ENCODE peak calls at places on chromosome 3, in six cellular contexts. S is GM23338, I is GM23248, F is neural progenitor cell, O is PC-3, K is SK-N-SH. X is an unnamed sample. For H3F3A, the result is how much of the 10 kb centered on the place peaks cover.

GRCh38 chr3:14410501-14411165 is 8.2 kb downstream of the SLC6A6 start:
- DNase-seq in S (no peak), I (peak), F (no peak), O (peak), K (no peak), X (no peak)

GRCh38 chr3:156865732-156866131 is 39.6 kb downstream of the LEKR1 start:
- DNase-seq in S (no peak), I (peak), F (no peak), O (peak), K (no peak), X (no peak)

GRCh38 chr3:147930417-147930816 is 521.3 kb downstream of the ZIC1 start:
- DNase-seq in S (no peak), I (peak), F (peak), O (peak), K (no peak), X (no peak)

GRCh38 chr3:105473521-105474223 is 107.0 kb downstream of the ALCAM start:
- DNase-seq in S (no peak), I (peak), F (peak), O (peak), K (no peak), X (no peak)

GRCh38 chr3:42078686-42079085 is 12.5 kb upstream of the TRAK1 start:
- DNase-seq in S (peak), I (peak), F (no peak), O (no peak), K (no peak), X (no peak)

GRCh38 chr3:50246517-50246954 is 10.5 kb downstream of the GNAI2 start:
- DNase-seq in S (peak), I (peak), F (peak), O (peak), K (peak), X (peak)

GRCh38 chr3:59749291-59749690 is 699.5 kb upstream of the CFAP20DC start:
- DNase-seq in S (no peak), I (no peak), F (no peak), O (no peak), K (no peak), X (no peak)

GRCh38 chr3:50383750-50384149 is 24.4 kb upstream of the TMEM115 start:
- DNase-seq in S (no peak), I (no peak), F (no peak), O (no peak), K (no peak), X (no peak)

GRCh38 chr3:129343643-129344360 is 65.1 kb downstream of the HMCES start:
- DNase-seq in S (peak), I (peak), F (peak), O (no peak), K (no peak), X (peak)

GRCh38 chr3:8324727-8325126 is 176.9 kb upstream of the LMCD1 start:
- DNase-seq in S (peak), I (peak), F (peak), O (peak), K (peak), X (peak)

GRCh38 chr3:59108091-59108815 is 58.4 kb upstream of the CFAP20DC start:
- DNase-seq in S (no peak), I (peak), F (no peak), O (peak), K (no peak), X (no peak)

GRCh38 chr3:148741219-148741618 is 43.5 kb downstream of the AGTR1 start:
- DNase-seq in S (no peak), I (no peak), F (no peak), O (no peak), K (no peak), X (no peak)

GRCh38 chr3:66394261-66395249 is 106.3 kb downstream of the LRIG1 start:
- DNase-seq in S (no peak), I (peak), F (no peak), O (no peak), K (no peak), X (no peak)

GRCh38 chr3:172317984-172318383 is 130.3 kb downstream of the GHSR start:
- DNase-seq in S (no peak), I (peak), F (no peak), O (peak), K (peak), X (no peak)

GRCh38 chr3:42256135-42256819 is 9.7 kb downstream of the CCK start:
- DNase-seq in S (no peak), I (peak), F (no peak), O (peak), K (no peak), X (no peak)

GRCh38 chr3:195537995-195538394 is 5.1 kb downstream of the PPP1R2 start:
- DNase-seq in S (no peak), I (no peak), F (no peak), O (no peak), K (no peak), X (peak)

GRCh38 chr3:8499181-8499611 is 2.4 kb upstream of the LMCD1 start:
- DNase-seq in S (peak), I (no peak), F (peak), O (peak), K (no peak), X (no peak)

GRCh38 chr3:118055381-118055780 is 979.3 kb downstream of the IGSF11 start:
- DNase-seq in S (no peak), I (no peak), F (no peak), O (no peak), K (no peak), X (no peak)

GRCh38 chr3:64443553-64444331 is 218.5 kb upstream of the PRICKLE2 start:
- DNase-seq in S (no peak), I (peak), F (no peak), O (no peak), K (peak), X (no peak)
- H2AFZ ChIP-seq in S (peak), I (no peak), F (no peak), O (no peak), K (peak), X (no peak)

DNA sequence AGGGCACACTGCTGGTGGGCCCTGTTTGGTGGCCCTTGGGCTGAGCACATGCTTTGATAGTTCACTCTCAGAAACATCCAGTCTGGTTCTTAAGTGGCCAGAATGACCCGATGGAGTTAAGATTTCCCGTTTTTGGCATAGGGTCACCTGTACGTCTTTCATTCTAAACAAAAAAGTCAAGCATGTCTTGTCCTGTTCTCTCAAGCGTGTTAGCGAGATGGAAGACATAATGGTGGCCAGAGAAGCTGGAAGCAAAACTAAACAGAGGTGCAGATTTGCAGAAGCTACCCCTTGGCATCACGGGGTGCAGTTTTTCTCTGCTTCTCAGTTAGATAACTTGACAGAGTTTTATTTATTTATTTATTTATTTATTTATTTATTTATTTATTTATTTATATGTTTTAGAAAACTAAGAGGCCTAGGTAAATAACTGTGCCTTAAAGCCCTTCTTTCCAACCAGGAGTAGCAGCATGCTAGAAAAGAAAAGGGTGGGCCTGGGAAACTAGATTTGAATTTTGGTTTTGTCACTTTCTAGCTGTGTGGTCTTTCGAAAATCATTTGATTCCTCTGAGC is 63.0 kb downstream of the ST6GAL1 start:
- DNase-seq in S (no peak), I (no peak), F (no peak), O (no peak), K (no peak), X (no peak)
- H3F3A ChIP-seq in S (under half), I (under half), F (under half), O (under half), K (under half), X (half or more)

GRCh38 chr3:127152676-127153505 is 40.0 kb upstream of the PRR23E start:
- DNase-seq in S (no peak), I (no peak), F (no peak), O (no peak), K (no peak), X (no peak)

GRCh38 chr3:127151992-127152391 is 40.9 kb upstream of the PRR23E start:
- DNase-seq in S (no peak), I (peak), F (no peak), O (no peak), K (no peak), X (no peak)

GRCh38 chr3:127153506-127153815 is 39.5 kb upstream of the PRR23E start:
- DNase-seq in S (no peak), I (no peak), F (no peak), O (no peak), K (no peak), X (no peak)

GRCh38 chr3:127149621-127150310 is 43.2 kb upstream of the PRR23E start:
- DNase-seq in S (no peak), I (no peak), F (no peak), O (no peak), K (no peak), X (no peak)

GRCh38 chr3:127150915-127151564 is 41.9 kb upstream of the PRR23E start:
- DNase-seq in S (no peak), I (no peak), F (no peak), O (no peak), K (no peak), X (no peak)
- TF ChIP-seq EZH2phosphoT487 in S (no peak), I (no peak), F (no peak), O (no peak), K (no peak), X (no peak)

DNA sequence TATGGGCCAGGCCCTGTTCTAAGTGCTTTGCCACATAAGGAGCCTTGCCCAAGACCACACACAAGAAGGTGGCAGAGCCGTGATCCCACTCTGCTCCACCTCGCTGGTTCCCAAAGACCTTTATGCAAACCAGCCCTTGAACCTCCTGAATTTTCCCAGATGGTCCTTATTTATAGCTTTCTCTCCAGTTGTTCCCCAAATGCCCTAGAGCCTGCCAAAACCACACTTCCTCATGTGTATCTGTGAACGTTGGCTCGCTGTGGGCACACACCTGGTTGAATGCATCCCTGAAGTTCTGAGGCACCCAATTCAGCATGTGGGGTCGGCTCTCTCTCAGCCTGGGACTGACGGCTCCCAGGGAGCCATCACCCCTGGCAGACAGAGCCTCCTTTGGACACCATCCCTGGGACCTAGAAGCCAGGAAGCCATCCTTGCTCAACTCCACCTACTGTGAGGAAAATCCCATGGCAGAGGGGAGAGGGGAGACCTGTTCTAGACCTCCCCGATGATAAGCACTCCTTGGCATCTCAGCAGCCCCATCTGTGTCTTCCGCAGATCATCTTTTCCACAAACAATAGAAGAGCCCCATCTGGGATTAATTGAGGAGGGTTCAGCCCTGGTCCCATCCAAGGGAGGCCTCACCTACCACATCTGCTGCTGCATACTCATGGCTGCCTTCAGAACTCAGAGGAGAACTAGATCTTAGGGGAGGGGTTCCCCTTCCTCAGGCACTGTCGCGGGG is 42.3 kb upstream of the LIMD1 start:
- DNase-seq in S (no peak), I (peak), F (no peak), O (no peak), K (no peak), X (no peak)
- H2AFZ ChIP-seq in S (no peak), I (no peak), F (no peak), O (no peak), K (no peak), X (peak)

GRCh38 chr3:190139365-190139764 is 18.7 kb upstream of the P3H2 start:
- DNase-seq in S (no peak), I (no peak), F (no peak), O (no peak), K (no peak), X (no peak)

GRCh38 chr3:190142041-190142440 is 21.3 kb upstream of the P3H2 start:
- DNase-seq in S (no peak), I (no peak), F (no peak), O (no peak), K (no peak), X (no peak)
- H3F3A ChIP-seq in S (under half), I (under half), F (under half), O (under half), K (under half), X (under half)

DNA sequence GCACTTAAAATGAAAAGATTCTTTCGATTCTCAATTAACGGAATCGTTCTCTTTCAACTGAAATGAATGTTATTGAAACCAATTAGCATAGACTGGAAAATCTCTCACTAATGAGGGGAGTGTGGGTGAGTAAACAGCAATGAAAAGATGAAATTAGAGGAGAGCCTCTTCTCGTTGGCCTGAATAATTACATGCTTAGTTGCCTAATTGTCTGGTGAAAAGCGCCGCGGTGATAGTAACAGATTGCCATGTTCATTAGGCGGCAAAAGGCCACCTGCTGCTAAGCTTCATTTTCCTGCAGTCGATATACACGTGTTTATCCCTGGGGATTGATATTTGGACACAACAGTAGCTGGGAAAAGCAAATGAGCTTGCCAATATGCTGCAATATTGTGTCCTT is 185.4 kb downstream of the SHOX2 start:
- DNase-seq in S (no peak), I (no peak), F (peak), O (no peak), K (no peak), X (no peak)
- TF ChIP-seq EZH2phosphoT487 in S (no peak), I (no peak), F (peak), O (no peak), K (no peak), X (no peak)

DNA sequence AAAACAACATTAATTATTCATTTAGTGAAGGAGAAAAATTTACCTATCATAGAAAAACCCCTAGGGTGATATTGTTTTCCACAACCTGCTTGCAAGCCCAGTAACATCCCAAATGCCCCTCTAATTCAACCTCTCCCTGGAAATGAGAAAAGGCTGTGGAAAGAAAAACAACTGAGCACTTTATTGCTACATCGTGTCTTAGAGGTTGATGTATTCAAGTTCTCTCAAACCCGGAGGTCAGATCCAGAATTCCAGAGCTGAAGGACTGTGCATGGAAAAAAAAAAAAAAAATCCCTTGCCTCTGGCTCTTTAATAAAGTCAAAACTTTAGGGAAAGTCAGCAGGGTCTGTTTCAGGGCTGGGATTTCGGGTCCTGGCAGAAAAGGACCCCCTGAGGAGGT is 207.3 kb upstream of the ADAMTS9 start:
- DNase-seq in S (no peak), I (no peak), F (no peak), O (no peak), K (no peak), X (no peak)
- H2AFZ ChIP-seq in S (no peak), I (no peak), F (no peak), O (no peak), K (no peak), X (no peak)

DNA sequence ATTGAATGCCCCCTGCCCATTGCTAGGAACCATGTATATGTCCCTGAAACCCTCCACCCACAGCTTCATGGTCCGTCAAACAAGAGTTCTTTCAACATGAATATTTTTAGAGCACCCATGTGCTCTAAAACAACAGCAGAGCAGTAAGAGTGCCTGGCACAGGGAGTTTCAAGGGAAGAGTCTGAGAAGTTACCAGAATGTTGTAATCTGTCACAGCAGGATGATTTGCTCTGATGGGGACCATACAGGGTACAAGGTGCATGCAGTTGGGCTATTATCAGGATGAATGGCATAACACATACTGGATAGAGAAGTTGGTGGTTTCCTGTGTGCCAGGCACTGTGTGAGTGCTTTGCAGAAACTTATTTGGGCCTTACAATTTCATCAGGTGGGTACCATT is 27.8 kb upstream of the FLNB start:
- DNase-seq in S (no peak), I (no peak), F (no peak), O (no peak), K (no peak), X (no peak)
- H3F3A ChIP-seq in S (under half), I (under half), F (under half), O (under half), K (under half), X (under half)

DNA sequence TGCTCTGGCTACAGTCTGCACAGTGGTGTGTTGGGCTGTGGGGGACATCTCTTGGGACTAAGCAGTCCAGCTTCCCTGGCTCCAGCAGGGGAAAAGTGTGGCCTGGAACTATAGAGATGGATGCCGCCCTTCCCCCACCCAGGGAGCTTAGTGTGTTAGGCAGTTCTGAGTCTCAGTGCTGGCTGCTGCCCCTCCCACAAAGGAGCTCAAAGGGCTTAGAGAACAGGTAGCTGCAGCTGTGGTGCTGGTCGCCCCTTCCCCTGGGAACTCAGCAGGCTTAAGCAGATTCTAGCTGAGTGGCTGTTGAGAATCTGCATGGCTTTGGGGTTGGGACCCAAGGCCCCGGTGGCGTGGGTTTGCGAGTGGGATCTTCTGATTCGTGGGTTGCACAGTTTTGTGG is 190.8 kb downstream of the PDCD6IP start:
- DNase-seq in S (peak), I (no peak), F (peak), O (no peak), K (no peak), X (no peak)
- TF ChIP-seq EZH2phosphoT487 in S (no peak), I (no peak), F (no peak), O (no peak), K (no peak), X (no peak)